ENCODE peak calls at places on chromosomes 3 and 15, in ten cellular contexts. One of them, this sample, is unnamed.

GRCh38 chr3:112124901-112125607 is 8.0 kb downstream of the GCSAM start:
- DNase-seq in fibroblast of lung: no peak
- DNase-seq in cardiac muscle cell: no peak
- DNase-seq in sigmoid colon: no peak
- DNase-seq in epithelial cell of proximal tubule: no peak
- DNase-seq in IMR-90: no peak
- DNase-seq in adrenal gland: no peak
- DNase-seq in tibial nerve: no peak
- DNase-seq in AG04450: no peak
- DNase-seq in HFF-Myc: no peak
- DNase-seq in this sample: no peak

GRCh38 chr15:63156086-63156707 is 1.1 kb downstream of the RPS27L start:
- DNase-seq in cardiac muscle cell: no peak
- DNase-seq in IMR-90: no peak
- DNase-seq in adrenal gland: no peak
- DNase-seq in AG04450: no peak
- DNase-seq in tibial nerve: no peak
- DNase-seq in epithelial cell of proximal tubule: no peak
- DNase-seq in HFF-Myc: no peak
- DNase-seq in fibroblast of lung: peak
- DNase-seq in sigmoid colon: no peak
- DNase-seq in this sample: no peak

GRCh38 chr3:158679547-158680000 is 7.1 kb upstream of the LXN start:
- DNase-seq in fibroblast of lung: peak
- DNase-seq in AG04450: no peak
- DNase-seq in tibial nerve: no peak
- DNase-seq in cardiac muscle cell: peak
- DNase-seq in sigmoid colon: no peak
- DNase-seq in HFF-Myc: no peak
- DNase-seq in IMR-90: peak
- DNase-seq in adrenal gland: no peak
- DNase-seq in epithelial cell of proximal tubule: no peak
- DNase-seq in this sample: no peak

GRCh38 chr15:76930831-76931396 is 635 bp upstream of the RCN2 start:
- DNase-seq in AG04450: no peak
- DNase-seq in HFF-Myc: no peak
- DNase-seq in adrenal gland: no peak
- DNase-seq in fibroblast of lung: no peak
- DNase-seq in sigmoid colon: no peak
- DNase-seq in epithelial cell of proximal tubule: no peak
- DNase-seq in IMR-90: no peak
- DNase-seq in tibial nerve: no peak
- DNase-seq in cardiac muscle cell: no peak
- DNase-seq in this sample: no peak

GRCh38 chr3:10783360-10784346 is 32.4 kb upstream of the SLC6A11 start:
- DNase-seq in sigmoid colon: no peak
- DNase-seq in tibial nerve: peak
- DNase-seq in AG04450: no peak
- DNase-seq in fibroblast of lung: peak
- DNase-seq in IMR-90: peak
- DNase-seq in epithelial cell of proximal tubule: no peak
- DNase-seq in cardiac muscle cell: peak
- DNase-seq in HFF-Myc: no peak
- DNase-seq in adrenal gland: peak
- DNase-seq in this sample: peak

GRCh38 chr3:197311591-197311990 is 13.2 kb upstream of the DLG1 start:
- DNase-seq in epithelial cell of proximal tubule: no peak
- DNase-seq in AG04450: no peak
- DNase-seq in HFF-Myc: no peak
- DNase-seq in tibial nerve: no peak
- DNase-seq in fibroblast of lung: no peak
- DNase-seq in cardiac muscle cell: no peak
- DNase-seq in IMR-90: peak
- DNase-seq in sigmoid colon: no peak
- DNase-seq in adrenal gland: no peak
- DNase-seq in this sample: no peak

GRCh38 chr15:81270188-81270587 is 53.8 kb downstream of the STARD5 start:
- DNase-seq in HFF-Myc: no peak
- DNase-seq in IMR-90: no peak
- DNase-seq in sigmoid colon: no peak
- DNase-seq in cardiac muscle cell: no peak
- DNase-seq in epithelial cell of proximal tubule: no peak
- DNase-seq in adrenal gland: no peak
- DNase-seq in fibroblast of lung: no peak
- DNase-seq in tibial nerve: no peak
- DNase-seq in AG04450: no peak
- DNase-seq in this sample: no peak

GRCh38 chr15:92907880-92908279 is 7.8 kb downstream of the CHD2 start:
- DNase-seq in IMR-90: peak
- DNase-seq in AG04450: peak
- DNase-seq in fibroblast of lung: peak
- DNase-seq in cardiac muscle cell: peak
- DNase-seq in HFF-Myc: no peak
- DNase-seq in tibial nerve: peak
- DNase-seq in sigmoid colon: peak
- DNase-seq in adrenal gland: peak
- DNase-seq in epithelial cell of proximal tubule: no peak
- DNase-seq in this sample: no peak

GRCh38 chr15:75720787-75721461 is 8.3 kb upstream of the CSPG4 start:
- DNase-seq in fibroblast of lung: peak
- DNase-seq in adrenal gland: no peak
- DNase-seq in sigmoid colon: peak
- DNase-seq in IMR-90: no peak
- DNase-seq in AG04450: no peak
- DNase-seq in tibial nerve: no peak
- DNase-seq in cardiac muscle cell: no peak
- DNase-seq in epithelial cell of proximal tubule: no peak
- DNase-seq in HFF-Myc: no peak
- DNase-seq in this sample: no peak

GRCh38 chr3:158167737-158168469 is 58.0 kb downstream of the RSRC1 start:
- DNase-seq in AG04450: peak
- DNase-seq in IMR-90: peak
- DNase-seq in HFF-Myc: peak
- DNase-seq in adrenal gland: no peak
- DNase-seq in fibroblast of lung: peak
- DNase-seq in epithelial cell of proximal tubule: peak
- DNase-seq in sigmoid colon: no peak
- DNase-seq in cardiac muscle cell: peak
- DNase-seq in tibial nerve: no peak
- DNase-seq in this sample: no peak

GRCh38 chr3:160686955-160687535 is 10.1 kb downstream of the ARL14 start:
- DNase-seq in fibroblast of lung: peak
- DNase-seq in tibial nerve: no peak
- DNase-seq in AG04450: no peak
- DNase-seq in cardiac muscle cell: peak
- DNase-seq in sigmoid colon: no peak
- DNase-seq in adrenal gland: no peak
- DNase-seq in HFF-Myc: no peak
- DNase-seq in epithelial cell of proximal tubule: no peak
- DNase-seq in IMR-90: peak
- DNase-seq in this sample: no peak

GRCh38 chr3:37377670-37378069 is 203.3 kb upstream of the LRRFIP2 start:
- DNase-seq in cardiac muscle cell: no peak
- DNase-seq in sigmoid colon: no peak
- DNase-seq in AG04450: no peak
- DNase-seq in tibial nerve: no peak
- DNase-seq in HFF-Myc: no peak
- DNase-seq in epithelial cell of proximal tubule: no peak
- DNase-seq in fibroblast of lung: no peak
- DNase-seq in IMR-90: no peak
- DNase-seq in adrenal gland: no peak
- DNase-seq in this sample: no peak

GRCh38 chr3:42867138-42867537 is 8.5 kb downstream of the CYP8B1 start:
- DNase-seq in AG04450: no peak
- DNase-seq in HFF-Myc: no peak
- DNase-seq in fibroblast of lung: no peak
- DNase-seq in tibial nerve: no peak
- DNase-seq in sigmoid colon: no peak
- DNase-seq in epithelial cell of proximal tubule: no peak
- DNase-seq in IMR-90: no peak
- DNase-seq in adrenal gland: no peak
- DNase-seq in cardiac muscle cell: no peak
- DNase-seq in this sample: no peak

GRCh38 chr3:18988619-18989229 is 159.6 kb upstream of the KCNH8 start:
- DNase-seq in IMR-90: no peak
- DNase-seq in HFF-Myc: no peak
- DNase-seq in tibial nerve: no peak
- DNase-seq in sigmoid colon: no peak
- DNase-seq in adrenal gland: no peak
- DNase-seq in cardiac muscle cell: peak
- DNase-seq in epithelial cell of proximal tubule: no peak
- DNase-seq in AG04450: no peak
- DNase-seq in fibroblast of lung: peak
- DNase-seq in this sample: no peak

GRCh38 chr3:41477399-41478014 is 278.2 kb downstream of the CTNNB1 start:
- DNase-seq in tibial nerve: no peak
- DNase-seq in HFF-Myc: no peak
- DNase-seq in IMR-90: no peak
- DNase-seq in fibroblast of lung: no peak
- DNase-seq in epithelial cell of proximal tubule: peak
- DNase-seq in cardiac muscle cell: no peak
- DNase-seq in AG04450: no peak
- DNase-seq in sigmoid colon: no peak
- DNase-seq in adrenal gland: no peak
- DNase-seq in this sample: no peak

GRCh38 chr3:107370902-107371301 is 6.3 kb upstream of the CCDC54 start:
- DNase-seq in tibial nerve: no peak
- DNase-seq in epithelial cell of proximal tubule: no peak
- DNase-seq in adrenal gland: no peak
- DNase-seq in cardiac muscle cell: no peak
- DNase-seq in HFF-Myc: no peak
- DNase-seq in sigmoid colon: no peak
- DNase-seq in fibroblast of lung: no peak
- DNase-seq in IMR-90: no peak
- DNase-seq in AG04450: no peak
- DNase-seq in this sample: no peak

GRCh38 chr3:107377151-107377550 is at the start of gene CCDC54:
- DNase-seq in epithelial cell of proximal tubule: peak
- DNase-seq in cardiac muscle cell: no peak
- DNase-seq in AG04450: no peak
- DNase-seq in adrenal gland: no peak
- DNase-seq in HFF-Myc: no peak
- DNase-seq in fibroblast of lung: no peak
- DNase-seq in tibial nerve: no peak
- DNase-seq in IMR-90: peak
- DNase-seq in sigmoid colon: no peak
- DNase-seq in this sample: no peak

GRCh38 chr3:107375682-107376081 is 1.6 kb upstream of the CCDC54 start:
- DNase-seq in AG04450: no peak
- DNase-seq in fibroblast of lung: no peak
- DNase-seq in cardiac muscle cell: no peak
- DNase-seq in adrenal gland: no peak
- DNase-seq in epithelial cell of proximal tubule: no peak
- DNase-seq in HFF-Myc: no peak
- DNase-seq in IMR-90: no peak
- DNase-seq in tibial nerve: no peak
- DNase-seq in sigmoid colon: no peak
- DNase-seq in this sample: no peak

GRCh38 chr3:107372506-107372905 is 4.7 kb upstream of the CCDC54 start:
- DNase-seq in AG04450: no peak
- DNase-seq in HFF-Myc: no peak
- DNase-seq in IMR-90: no peak
- DNase-seq in fibroblast of lung: no peak
- DNase-seq in tibial nerve: no peak
- DNase-seq in adrenal gland: no peak
- DNase-seq in sigmoid colon: no peak
- DNase-seq in cardiac muscle cell: no peak
- DNase-seq in epithelial cell of proximal tubule: no peak
- DNase-seq in this sample: no peak

GRCh38 chr3:107373896-107374295 is 3.3 kb upstream of the CCDC54 start:
- DNase-seq in IMR-90: no peak
- DNase-seq in fibroblast of lung: no peak
- DNase-seq in tibial nerve: no peak
- DNase-seq in sigmoid colon: no peak
- DNase-seq in epithelial cell of proximal tubule: no peak
- DNase-seq in cardiac muscle cell: no peak
- DNase-seq in AG04450: no peak
- DNase-seq in HFF-Myc: no peak
- DNase-seq in adrenal gland: no peak
- DNase-seq in this sample: no peak
- TF ChIP-seq CTCF in IMR-90: no peak
- TF ChIP-seq CTCF in fibroblast of lung: no peak
- TF ChIP-seq CTCF in tibial nerve: no peak
- TF ChIP-seq CTCF in sigmoid colon: no peak
- TF ChIP-seq CTCF in epithelial cell of proximal tubule: no peak
- TF ChIP-seq CTCF in cardiac muscle cell: no peak
- TF ChIP-seq CTCF in AG04450: no peak
- TF ChIP-seq CTCF in HFF-Myc: no peak
- TF ChIP-seq CTCF in adrenal gland: no peak
- TF ChIP-seq CTCF in this sample: no peak

GRCh38 chr3:169041677-169042171 is 621.8 kb downstream of the MECOM start:
- DNase-seq in epithelial cell of proximal tubule: peak
- DNase-seq in AG04450: no peak
- DNase-seq in IMR-90: peak
- DNase-seq in tibial nerve: no peak
- DNase-seq in fibroblast of lung: peak
- DNase-seq in adrenal gland: no peak
- DNase-seq in sigmoid colon: no peak
- DNase-seq in HFF-Myc: peak
- DNase-seq in cardiac muscle cell: peak
- DNase-seq in this sample: no peak
- TF ChIP-seq CTCF in epithelial cell of proximal tubule: peak
- TF ChIP-seq CTCF in AG04450: peak
- TF ChIP-seq CTCF in IMR-90: peak
- TF ChIP-seq CTCF in tibial nerve: peak
- TF ChIP-seq CTCF in fibroblast of lung: peak
- TF ChIP-seq CTCF in adrenal gland: peak
- TF ChIP-seq CTCF in sigmoid colon: peak
- TF ChIP-seq CTCF in HFF-Myc: peak
- TF ChIP-seq CTCF in cardiac muscle cell: peak
- TF ChIP-seq CTCF in this sample: peak

GRCh38 chr15:66085128-66085527 is 168.4 kb downstream of the MEGF11 start:
- DNase-seq in adrenal gland: no peak
- DNase-seq in fibroblast of lung: no peak
- DNase-seq in tibial nerve: no peak
- DNase-seq in epithelial cell of proximal tubule: no peak
- DNase-seq in cardiac muscle cell: no peak
- DNase-seq in IMR-90: no peak
- DNase-seq in sigmoid colon: peak
- DNase-seq in HFF-Myc: no peak
- DNase-seq in AG04450: no peak
- DNase-seq in this sample: no peak
- TF ChIP-seq CTCF in adrenal gland: no peak
- TF ChIP-seq CTCF in fibroblast of lung: no peak
- TF ChIP-seq CTCF in tibial nerve: no peak
- TF ChIP-seq CTCF in epithelial cell of proximal tubule: peak
- TF ChIP-seq CTCF in cardiac muscle cell: no peak
- TF ChIP-seq CTCF in IMR-90: no peak
- TF ChIP-seq CTCF in sigmoid colon: no peak
- TF ChIP-seq CTCF in HFF-Myc: no peak
- TF ChIP-seq CTCF in AG04450: no peak
- TF ChIP-seq CTCF in this sample: peak

DNA sequence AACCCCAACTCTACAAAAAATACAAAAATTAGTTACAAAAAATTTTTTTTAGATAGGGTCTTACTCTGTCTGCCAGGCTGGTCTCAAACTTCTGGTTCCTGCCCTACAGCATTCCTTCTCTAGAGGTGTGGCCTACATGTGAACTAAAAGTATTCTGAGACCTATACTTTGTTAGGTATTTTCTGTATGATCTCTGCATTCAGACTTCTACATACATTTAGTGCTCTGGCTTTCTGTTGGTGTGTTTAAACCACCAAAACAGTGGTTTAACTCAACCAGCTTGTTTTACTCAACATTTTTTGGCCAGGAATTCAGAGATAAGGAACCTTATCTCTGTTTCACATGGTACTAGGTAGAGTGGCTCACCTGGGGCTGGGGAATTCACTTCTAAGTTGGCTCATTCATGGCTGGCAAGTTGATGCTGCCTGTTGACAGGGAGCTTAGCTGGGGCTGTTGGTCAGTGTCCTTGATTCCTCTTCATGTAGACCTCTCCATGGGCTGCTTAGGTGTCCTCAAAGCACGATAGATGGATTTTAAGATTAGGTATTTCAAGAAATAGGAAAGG is 41.4 kb upstream of the BSN start:
- DNase-seq in epithelial cell of proximal tubule: no peak
- DNase-seq in AG04450: no peak
- DNase-seq in fibroblast of lung: no peak
- DNase-seq in adrenal gland: no peak
- DNase-seq in cardiac muscle cell: no peak
- DNase-seq in sigmoid colon: no peak
- DNase-seq in tibial nerve: no peak
- DNase-seq in IMR-90: no peak
- DNase-seq in HFF-Myc: no peak
- DNase-seq in this sample: no peak
- TF ChIP-seq CTCF in epithelial cell of proximal tubule: no peak
- TF ChIP-seq CTCF in AG04450: no peak
- TF ChIP-seq CTCF in fibroblast of lung: no peak
- TF ChIP-seq CTCF in adrenal gland: no peak
- TF ChIP-seq CTCF in cardiac muscle cell: no peak
- TF ChIP-seq CTCF in sigmoid colon: no peak
- TF ChIP-seq CTCF in tibial nerve: no peak
- TF ChIP-seq CTCF in IMR-90: no peak
- TF ChIP-seq CTCF in HFF-Myc: no peak
- TF ChIP-seq CTCF in this sample: no peak

This sample was measured in type B pancreatic cell.